ENCODE peak calls at places on chromosome 17, in eight cellular contexts. Z, O, Q, X, F, I, N and P are unnamed samples.

GRCh38 chr17:32490101-32490482 is 3.3 kb downstream of the CDK5R1 start:
- DNase-seq in Z (no peak), O (peak; percentile 58), Q (no peak), X (no peak), F (no peak), I (no peak), N (no peak), P (no peak)

GRCh38 chr17:8628172-8628571 is 2.4 kb downstream of the MYH10 start:
- DNase-seq in Z (no peak), O (no peak), Q (no peak), X (no peak), F (no peak), I (no peak), N (no peak), P (no peak)

GRCh38 chr17:17523001-17523713 is 27.0 kb upstream of the RASD1 start:
- DNase-seq in Z (no peak), O (peak; percentile 66), Q (no peak), X (no peak), F (no peak), I (peak; percentile 17), N (no peak), P (peak; percentile 80)

GRCh38 chr17:77959216-77959925 is 868 bp downstream of the TNRC6C start:
- DNase-seq in Z (no peak), O (no peak), Q (peak; percentile 39), X (peak; percentile 28), F (peak; percentile 21), I (peak; percentile 59), N (peak; percentile 35), P (peak; percentile 62)

GRCh38 chr17:56297142-56297541 is 143.9 kb downstream of the ANKFN1 start:
- DNase-seq in Z (no peak), O (peak; percentile 39), Q (no peak), X (no peak), F (no peak), I (no peak), N (no peak), P (no peak)

GRCh38 chr17:76986318-76986717 is 118.1 kb downstream of the MGAT5B start:
- DNase-seq in Z (no peak), O (no peak), Q (no peak), X (no peak), F (no peak), I (peak; percentile 15), N (no peak), P (no peak)

GRCh38 chr17:8674344-8675305 is 44.1 kb upstream of the MYH10 start:
- DNase-seq in Z (peak; percentile 71), O (peak; percentile 65), Q (peak; percentile 86), X (no peak), F (peak; percentile 59), I (peak; percentile 54), N (no peak), P (no peak)

GRCh38 chr17:55420067-55420775 is 1.4 kb downstream of the MMD start:
- DNase-seq in Z (no peak), O (no peak), Q (peak; percentile 54), X (no peak), F (no peak), I (no peak), N (peak; percentile 39), P (no peak)

GRCh38 chr17:63675231-63675606 is 24.7 kb downstream of the LIMD2 start:
- DNase-seq in Z (no peak), O (peak; percentile 52), Q (no peak), X (no peak), F (no peak), I (no peak), N (no peak), P (no peak)

GRCh38 chr17:81665205-81666091 is 957 bp downstream of the OXLD1 start:
- DNase-seq in Z (no peak), O (peak; percentile 35), Q (no peak), X (peak; percentile 23), F (no peak), I (no peak), N (peak; percentile 32), P (no peak)

GRCh38 chr17:27384261-27384701 is 72.0 kb upstream of the KSR1 start:
- DNase-seq in Z (peak; percentile 69), O (no peak), Q (peak; percentile 82), X (no peak), F (no peak), I (peak; percentile 82), N (no peak), P (peak; percentile 74)

GRCh38 chr17:83057793-83058477 is 21.5 kb upstream of the METRNL start:
- DNase-seq in Z (peak; percentile 2), O (no peak), Q (peak; percentile 89), X (no peak), F (peak; percentile 17), I (peak; percentile 79), N (peak; percentile 1), P (no peak)

GRCh38 chr17:41870627-41871026 is 5.4 kb upstream of the KLHL11 start:
- DNase-seq in Z (no peak), O (no peak), Q (no peak), X (no peak), F (no peak), I (peak; percentile 8), N (no peak), P (no peak)

GRCh38 chr17:41455236-41455635 is 11.9 kb downstream of the KRT32 start:
- DNase-seq in Z (no peak), O (no peak), Q (no peak), X (no peak), F (no peak), I (no peak), N (no peak), P (no peak)

GRCh38 chr17:16473286-16474011 is 18.5 kb downstream of the LRRC75A start:
- DNase-seq in Z (no peak), O (no peak), Q (no peak), X (no peak), F (no peak), I (no peak), N (no peak), P (no peak)

GRCh38 chr17:33390479-33391027 is 97.5 kb upstream of the ASIC2 start:
- DNase-seq in Z (no peak), O (no peak), Q (no peak), X (no peak), F (no peak), I (no peak), N (no peak), P (no peak)

GRCh38 chr17:36812762-36813161 is 124.5 kb upstream of the LHX1 start:
- DNase-seq in Z (no peak), O (no peak), Q (no peak), X (no peak), F (no peak), I (no peak), N (no peak), P (no peak)
- H3K27me3 ChIP-seq in Z (peaks cover 3% of the 10 kb centered on the region), O (peaks cover 9% of the 10 kb centered on the region), Q (peaks cover 42% of the 10 kb centered on the region), X (peaks cover 78% of the 10 kb centered on the region), F (no peaks in the 10 kb centered on the region), I (peaks cover 36% of the 10 kb centered on the region), N (peaks cover 10% of the 10 kb centered on the region), P (peaks cover 4% of the 10 kb centered on the region)

GRCh38 chr17:4104506-4104905 is 38.3 kb downstream of the ZZEF1 start:
- DNase-seq in Z (no peak), O (no peak), Q (no peak), X (no peak), F (no peak), I (no peak), N (no peak), P (no peak)

GRCh38 chr17:4105232-4105631 is 37.6 kb downstream of the ZZEF1 start:
- DNase-seq in Z (no peak), O (no peak), Q (no peak), X (no peak), F (no peak), I (no peak), N (no peak), P (peak; percentile 14)

GRCh38 chr17:4098516-4099209 is 44.2 kb downstream of the ZZEF1 start:
- DNase-seq in Z (no peak), O (no peak), Q (no peak), X (no peak), F (no peak), I (no peak), N (no peak), P (no peak)

GRCh38 chr17:4101127-4101798 is 41.6 kb downstream of the ZZEF1 start:
- DNase-seq in Z (no peak), O (no peak), Q (no peak), X (peak; percentile 85), F (no peak), I (no peak), N (no peak), P (no peak)

DNA sequence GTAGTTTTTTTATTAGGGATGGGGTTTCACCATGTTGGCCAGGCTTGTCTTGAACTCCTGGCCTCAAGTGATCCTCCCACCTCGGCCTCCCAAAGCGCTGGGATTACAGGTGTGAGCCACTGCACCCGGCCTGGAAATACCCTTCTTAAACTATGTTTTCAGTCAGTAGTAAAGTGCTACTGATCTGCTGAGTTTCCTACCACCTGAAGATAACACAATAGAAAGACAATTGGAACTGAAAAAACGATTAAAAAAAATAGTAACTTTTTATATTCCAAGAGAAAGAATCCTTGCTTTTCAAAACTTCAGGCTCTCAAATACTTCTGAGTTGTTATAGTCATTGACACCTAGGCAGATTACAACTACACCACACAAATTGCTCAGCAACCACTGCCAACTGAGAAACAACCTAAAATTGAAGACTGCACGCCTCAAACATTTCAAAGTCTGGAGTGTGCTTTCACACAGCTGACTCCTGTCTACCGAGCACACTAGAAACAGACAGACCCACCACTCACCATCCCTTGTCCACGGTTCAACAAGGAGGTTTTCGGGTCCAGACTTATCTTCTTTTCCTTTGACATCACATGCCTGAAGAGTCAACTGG is 40.9 kb downstream of the ZZEF1 start:
- DNase-seq in Z (no peak), O (no peak), Q (no peak), X (peak; percentile 72), F (no peak), I (no peak), N (no peak), P (no peak)
- H3K27ac ChIP-seq in Z (peak overlapping the region; percentile 67), O (no peak overlapping the region), Q (peak overlapping the region; percentile 66), X (peak overlapping the region; percentile 100), F (no peak overlapping the region), I (peak overlapping the region; percentile 41), N (no peak overlapping the region), P (no peak overlapping the region)

GRCh38 chr17:73545633-73546032 is 98.6 kb downstream of the SDK2 start:
- DNase-seq in Z (no peak), O (no peak), Q (peak; percentile 8), X (no peak), F (no peak), I (no peak), N (no peak), P (no peak)
- H3K27me3 ChIP-seq in Z (no peaks in the 10 kb centered on the region), O (no peaks in the 10 kb centered on the region), Q (no peaks in the 10 kb centered on the region), X (peaks cover 98% of the 10 kb centered on the region), F (no peaks in the 10 kb centered on the region), I (no peaks in the 10 kb centered on the region), N (no peaks in the 10 kb centered on the region), P (no peaks in the 10 kb centered on the region)

DNA sequence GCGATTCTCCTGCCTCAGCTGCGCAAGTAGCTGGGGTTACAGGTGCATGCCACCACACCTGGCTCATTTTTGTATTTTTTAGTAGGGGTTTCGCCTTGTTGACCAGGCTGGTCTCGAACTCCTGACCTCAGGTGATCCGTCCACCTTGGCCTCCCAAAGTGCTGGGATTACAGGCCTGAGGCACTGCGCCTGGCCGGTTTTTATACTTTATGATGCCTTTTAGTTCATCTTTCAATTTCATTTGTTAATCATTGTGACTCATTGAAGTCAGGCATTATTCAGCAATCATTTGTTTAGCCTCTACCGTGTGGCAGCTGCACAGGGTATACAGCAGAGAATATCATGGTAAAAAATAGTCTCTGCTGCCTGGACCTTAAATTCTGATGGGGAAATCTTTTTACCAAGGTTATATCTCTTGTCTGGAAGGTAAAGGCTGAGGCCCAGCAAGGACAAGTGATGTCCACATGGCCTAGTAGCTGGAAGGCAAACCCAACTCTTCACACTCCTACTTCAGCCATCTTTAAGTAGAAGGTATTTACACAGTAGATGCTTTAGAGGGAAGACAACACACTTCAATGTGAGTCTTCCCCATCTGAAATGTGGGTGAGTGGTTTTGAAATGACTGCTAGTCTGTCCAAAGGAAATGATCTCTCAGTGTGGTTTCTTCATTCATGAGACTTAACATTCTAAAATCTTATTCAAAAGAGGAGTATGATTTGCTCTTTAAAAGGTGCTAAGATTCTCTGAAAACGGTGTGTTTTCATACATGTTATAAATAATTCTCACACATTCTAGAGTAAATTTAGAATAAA is 2.4 kb downstream of the PRPSAP2 start:
- DNase-seq in Z (no peak), O (no peak), Q (no peak), X (no peak), F (no peak), I (no peak), N (no peak), P (peak; percentile 10)
- H3K27ac ChIP-seq in Z (no peak overlapping the region), O (no peak overlapping the region), Q (peak overlapping the region; percentile 98), X (no peak overlapping the region), F (no peak overlapping the region), I (peak overlapping the region; percentile 90), N (no peak overlapping the region), P (no peak overlapping the region)